ENCODE peak calls at places on chromosomes 7 and 10, in five cellular contexts. K is GM23338, F is astrocyte of the cerebellum, X is ovary, Z is OCI-LY7. J is an unnamed sample.

GRCh38 chr10:124588736-124589451 is 127.3 kb downstream of the LHPP start:
- DNase-seq in K (no peak), X (peak), F (no peak), Z (no peak), J (no peak)

GRCh38 chr10:16652154-16652553 is 130.5 kb upstream of the C1QL3 start:
- DNase-seq in K (no peak), X (no peak), F (no peak), Z (no peak), J (no peak)

GRCh38 chr10:24196426-24197039 is 12.4 kb upstream of the KIAA1217 start:
- DNase-seq in K (peak), F (peak), X (peak), Z (peak), J (peak)

GRCh38 chr7:138752568-138753518 is 45.0 kb upstream of the TMEM213 start:
- DNase-seq in F (no peak), X (no peak), Z (peak), K (peak), J (peak)

GRCh38 chr7:132784406-132784805 is 208.1 kb upstream of the PLXNA4 start:
- DNase-seq in Z (no peak), X (no peak), K (no peak), F (no peak), J (no peak)

GRCh38 chr10:31940839-31941653 is 12.4 kb upstream of the ARHGAP12 start:
- DNase-seq in X (no peak), F (peak), Z (peak), K (no peak), J (no peak)

GRCh38 chr10:51063659-51064535 is 10.4 kb upstream of the PRKG1 start:
- DNase-seq in Z (peak), X (no peak), F (peak), K (peak), J (peak)

GRCh38 chr10:4242561-4243035 is 457.6 kb upstream of the KLF6 start:
- DNase-seq in X (peak), F (peak), Z (no peak), K (no peak), J (no peak)

GRCh38 chr10:86684305-86684704 is 16.0 kb downstream of the LDB3 start:
- DNase-seq in K (peak), F (no peak), Z (no peak), X (peak), J (no peak)

GRCh38 chr10:133461027-133461426 is 7.3 kb downstream of the SCART1 start:
- DNase-seq in F (no peak), Z (no peak), K (no peak), X (no peak), J (no peak)

GRCh38 chr7:34320926-34321609 is 336.9 kb upstream of the NPSR1 start:
- DNase-seq in F (peak), Z (peak), K (peak), X (peak), J (peak)

GRCh38 chr7:35430547-35431153 is 176.8 kb upstream of the TBX20 start:
- DNase-seq in X (no peak), Z (peak), K (peak), F (no peak), J (peak)

GRCh38 chr10:70622981-70623844 is 20.7 kb upstream of the PRF1 start:
- DNase-seq in F (no peak), Z (no peak), K (peak), X (no peak), J (no peak)

GRCh38 chr7:141737118-141737835 is 881 bp upstream of the SSBP1 start:
- DNase-seq in X (no peak), F (no peak), K (no peak), Z (peak), J (peak)

GRCh38 chr7:95001258-95001657 is 93.9 kb downstream of the PPP1R9A start:
- DNase-seq in F (no peak), K (no peak), Z (no peak), X (no peak), J (no peak)

GRCh38 chr10:104038537-104038936 is 47.1 kb downstream of the COL17A1 start:
- DNase-seq in K (no peak), X (no peak), F (no peak), Z (no peak), J (no peak)

GRCh38 chr10:6162589-6163356 is 40.0 kb upstream of the PFKFB3 start:
- DNase-seq in X (peak), Z (no peak), K (peak), F (no peak), J (no peak)

GRCh38 chr7:91772100-91772794 is 108.3 kb downstream of the MTERF1 start:
- DNase-seq in X (no peak), F (peak), K (no peak), Z (no peak), J (no peak)

GRCh38 chr7:25122373-25122772 is 2.7 kb downstream of the CYCS start:
- DNase-seq in F (peak), X (no peak), K (no peak), Z (no peak), J (no peak)

GRCh38 chr10:70169011-70169410 is 1.3 kb downstream of the SAR1A start:
- DNase-seq in K (no peak), X (no peak), F (no peak), Z (no peak), J (no peak)

GRCh38 chr10:28661035-28661434 is 16.3 kb upstream of the BAMBI start:
- DNase-seq in X (no peak), F (peak), K (no peak), Z (no peak), J (no peak)

GRCh38 chr10:58089739-58090138 is 178.0 kb downstream of the IPMK start:
- DNase-seq in F (no peak), Z (no peak), X (no peak), K (peak), J (no peak)

GRCh38 chr7:151936207-151936606 is 20.0 kb upstream of the GALNTL5 start:
- DNase-seq in Z (peak), K (no peak), F (no peak), X (no peak), J (peak)

GRCh38 chr7:137670521-137671064 is 176.2 kb downstream of the DGKI start:
- DNase-seq in Z (no peak), F (no peak), K (no peak), X (no peak), J (peak)

GRCh38 chr10:126777726-126778125 is 107.2 kb upstream of the C10orf90 start:
- DNase-seq in X (no peak), F (no peak), Z (no peak), K (peak), J (no peak)

GRCh38 chr7:29871787-29872398 is 65.6 kb downstream of the WIPF3 start:
- DNase-seq in X (no peak), F (peak), Z (no peak), K (no peak), J (no peak)

GRCh38 chr10:107013258-107014001 is 151.1 kb downstream of the SORCS1 start:
- DNase-seq in Z (no peak), F (no peak), X (no peak), K (no peak), J (no peak)

GRCh38 chr10:27525819-27526218 is 21.7 kb downstream of the RAB18 start:
- DNase-seq in X (no peak), F (no peak), Z (no peak), K (no peak), J (no peak)

GRCh38 chr7:137757146-137757925 is 89.4 kb downstream of the DGKI start:
- DNase-seq in F (no peak), X (no peak), Z (no peak), K (no peak), J (no peak)

GRCh38 chr10:102863660-102864059 is 5.6 kb upstream of the AS3MT start:
- DNase-seq in X (no peak), F (no peak), K (no peak), Z (no peak), J (no peak)

GRCh38 chr10:80152820-80153219 is 20.3 kb downstream of the PLAC9 start:
- DNase-seq in Z (no peak), F (no peak), X (no peak), K (no peak), J (no peak)

GRCh38 chr7:100901921-100902332 is 6.2 kb upstream of the ACHE start:
- DNase-seq in X (no peak), Z (no peak), K (no peak), F (no peak), J (no peak)

GRCh38 chr7:69861233-69861632 is 263.0 kb downstream of the AUTS2 start:
- DNase-seq in X (no peak), Z (no peak), K (no peak), F (no peak), J (no peak)

GRCh38 chr10:114525368-114525949 is 121.2 kb upstream of the AFAP1L2 start:
- DNase-seq in X (no peak), K (no peak), Z (peak), F (peak), J (peak)

GRCh38 chr7:137930616-137931015 is 71.3 kb downstream of the CREB3L2 start:
- DNase-seq in F (no peak), X (no peak), Z (no peak), K (no peak), J (no peak)

DNA sequence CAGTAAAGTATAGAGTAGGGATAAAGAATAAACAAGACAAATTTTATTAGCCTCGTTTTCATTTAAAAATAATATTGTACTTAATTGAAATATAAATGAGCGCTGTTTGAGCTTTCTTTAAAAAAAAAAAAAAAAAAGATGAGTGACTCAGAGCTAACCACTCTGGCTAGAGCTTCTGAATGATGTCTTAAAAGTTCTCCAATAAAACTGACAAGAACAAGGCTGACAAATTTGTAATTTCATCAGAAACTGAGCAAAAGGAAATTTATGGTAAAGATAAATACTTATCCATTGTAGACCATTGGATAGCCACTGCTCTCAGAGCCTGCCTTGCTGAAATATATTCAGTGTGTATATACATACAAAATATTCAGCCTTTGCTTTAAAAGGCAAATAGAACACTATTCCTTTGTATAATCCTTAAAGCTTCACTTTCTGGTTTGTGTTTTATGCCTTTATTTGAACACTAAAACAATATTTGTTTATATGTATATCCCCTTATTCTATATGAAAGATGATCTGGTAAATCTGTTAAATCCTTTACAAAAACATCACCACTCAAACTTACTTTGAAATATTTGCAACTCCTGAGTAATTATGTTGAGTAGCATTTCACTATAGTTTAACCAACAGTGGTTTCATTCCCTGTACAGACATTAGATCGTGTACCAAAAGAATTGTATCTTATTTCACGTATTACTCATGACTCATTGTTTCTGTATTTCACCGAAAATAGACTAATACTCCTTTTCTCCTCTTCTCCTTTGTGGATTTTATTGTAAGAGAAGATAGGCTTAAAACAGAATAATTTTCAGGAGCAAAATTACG is 91.0 kb upstream of the OIT3 start:
- DNase-seq in Z (no peak), F (peak), X (no peak), K (no peak), J (peak)
- H3K4me3 ChIP-seq in Z (no peak), F (no peak), X (no peak), K (no peak), J (no peak)

DNA sequence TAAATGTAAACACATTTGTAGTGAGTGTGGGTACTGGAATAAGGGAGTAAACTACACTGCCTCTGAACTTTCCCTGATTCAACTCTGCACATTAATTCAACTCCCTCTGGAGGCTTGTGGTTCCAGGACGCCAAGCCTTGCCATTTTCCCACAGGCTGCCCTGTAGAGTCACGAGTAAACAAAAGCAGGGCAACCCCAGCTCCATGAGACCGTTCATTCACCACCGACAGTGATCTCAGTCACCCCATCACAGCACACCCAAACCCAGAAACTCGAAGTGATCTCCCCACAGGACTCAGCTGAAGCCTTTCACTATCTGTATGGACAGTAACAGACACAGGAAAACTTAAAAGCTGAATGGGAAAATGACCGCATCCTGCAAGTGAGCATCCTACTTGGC is 218.8 kb upstream of the FRMD4A start:
- DNase-seq in K (no peak), F (no peak), X (no peak), Z (no peak), J (no peak)
- TF ChIP-seq CTCF in K (no peak), F (no peak), X (no peak), Z (no peak), J (no peak)

GRCh38 chr7:378551-379455 is 88.8 kb downstream of the FOXL3 start:
- DNase-seq in X (peak), F (no peak), Z (no peak), K (no peak), J (no peak)
- H3K4me3 ChIP-seq in X (no peak), F (no peak), Z (no peak), K (peak), J (no peak)

GRCh38 chr10:62037890-62038608 is 136.6 kb downstream of the ARID5B start:
- DNase-seq in Z (no peak), F (no peak), X (no peak), K (no peak), J (no peak)

GRCh38 chr10:62038609-62039190 is 137.2 kb downstream of the ARID5B start:
- DNase-seq in K (peak), Z (peak), X (peak), F (no peak), J (peak)

GRCh38 chr10:62040896-62041295 is 139.4 kb downstream of the ARID5B start:
- DNase-seq in K (no peak), F (no peak), Z (no peak), X (no peak), J (no peak)

GRCh38 chr10:62036186-62037081 is 134.9 kb downstream of the ARID5B start:
- DNase-seq in F (no peak), K (peak), X (no peak), Z (no peak), J (no peak)

GRCh38 chr10:62037166-62037831 is 135.8 kb downstream of the ARID5B start:
- DNase-seq in K (no peak), Z (no peak), X (no peak), F (no peak), J (no peak)
- TF ChIP-seq CTCF in K (no peak), Z (no peak), X (no peak), F (no peak), J (no peak)

GRCh38 chr7:27185708-27186449 is 847 bp upstream of the HOXA11 start:
- DNase-seq in Z (no peak), K (no peak), X (peak), F (no peak), J (no peak)

GRCh38 chr7:27187702-27188665 is 3.0 kb upstream of the HOXA11 start:
- DNase-seq in K (peak), F (no peak), X (peak), Z (no peak), J (no peak)

GRCh38 chr7:27185013-27185707 is at the start of gene HOXA11:
- DNase-seq in F (no peak), X (peak), Z (no peak), K (no peak), J (no peak)

GRCh38 chr7:27187158-27187701 is 2.2 kb upstream of the HOXA11 start:
- DNase-seq in F (no peak), Z (no peak), X (no peak), K (no peak), J (no peak)

DNA sequence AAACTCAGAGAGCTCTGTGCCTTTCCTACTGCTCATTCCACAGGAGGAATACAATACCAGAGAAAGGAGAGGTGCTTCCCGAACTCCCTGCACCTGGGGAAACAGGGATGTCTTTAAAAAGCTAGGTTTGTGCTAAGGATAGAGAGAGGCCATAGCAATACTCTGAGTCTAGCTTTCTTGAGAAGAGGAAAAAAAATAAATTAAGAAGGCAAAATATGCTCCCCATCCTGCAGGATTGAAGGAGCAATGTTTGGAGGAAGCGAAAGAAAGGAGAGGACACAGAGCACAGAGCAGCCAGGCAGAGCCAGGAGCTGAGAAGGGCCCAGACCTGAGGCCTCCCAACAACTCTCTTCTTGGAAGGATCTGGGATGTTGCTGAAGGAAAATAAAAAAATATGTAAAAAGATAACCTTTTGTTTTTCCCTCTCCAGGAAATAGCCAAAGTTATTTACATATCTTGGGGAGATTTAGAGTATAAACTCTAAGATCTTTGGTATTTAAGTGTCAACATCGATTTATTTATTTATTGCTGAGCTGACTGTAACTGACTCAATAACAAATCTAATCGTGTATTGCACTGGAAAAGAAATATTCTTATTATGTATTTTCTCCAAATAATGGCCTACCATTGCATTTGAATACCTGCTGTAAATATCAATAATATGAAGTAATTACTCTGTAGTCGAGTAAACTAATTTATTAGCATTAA is 1.6 kb upstream of the HOXA11 start:
- DNase-seq in K (no peak), F (no peak), X (no peak), Z (no peak), J (no peak)
- H3K4me3 ChIP-seq in K (peak), F (no peak), X (peak), Z (no peak), J (no peak)